ENCODE peak calls at places on chromosomes 2 and 18, in nine cellular contexts. One of them, this sample, is unnamed.

GRCh38 chr2:190596998-190597397 is 51.9 kb upstream of the NAB1 start:
- DNase-seq in thoracic aorta: no peak
- DNase-seq in SIG-M5: no peak
- DNase-seq in heart left ventricle: peak
- DNase-seq in EH: no peak
- DNase-seq in effector memory CD8-positive, alpha-beta T cell: no peak
- DNase-seq in mammary epithelial cell: peak
- DNase-seq in progenitor cell of endocrine pancreas: no peak
- DNase-seq in NCI-H1694: no peak
- DNase-seq in this sample: no peak

GRCh38 chr2:139963863-139964355 is 1183.7 kb upstream of the NXPH2 start:
- DNase-seq in thoracic aorta: no peak
- DNase-seq in SIG-M5: no peak
- DNase-seq in heart left ventricle: no peak
- DNase-seq in EH: no peak
- DNase-seq in effector memory CD8-positive, alpha-beta T cell: no peak
- DNase-seq in mammary epithelial cell: no peak
- DNase-seq in progenitor cell of endocrine pancreas: no peak
- DNase-seq in NCI-H1694: no peak
- DNase-seq in this sample: no peak

GRCh38 chr18:66136039-66136438 is 385.2 kb downstream of the CDH7 start:
- DNase-seq in thoracic aorta: no peak
- DNase-seq in SIG-M5: no peak
- DNase-seq in heart left ventricle: peak
- DNase-seq in EH: no peak
- DNase-seq in effector memory CD8-positive, alpha-beta T cell: no peak
- DNase-seq in mammary epithelial cell: no peak
- DNase-seq in progenitor cell of endocrine pancreas: no peak
- DNase-seq in NCI-H1694: no peak
- DNase-seq in this sample: no peak

GRCh38 chr2:37768491-37768925 is 97.1 kb upstream of the CDC42EP3 start:
- DNase-seq in thoracic aorta: peak
- DNase-seq in SIG-M5: no peak
- DNase-seq in heart left ventricle: no peak
- DNase-seq in EH: peak
- DNase-seq in effector memory CD8-positive, alpha-beta T cell: no peak
- DNase-seq in mammary epithelial cell: peak
- DNase-seq in progenitor cell of endocrine pancreas: no peak
- DNase-seq in NCI-H1694: no peak
- DNase-seq in this sample: no peak

GRCh38 chr2:239953418-239954061 is 71.6 kb downstream of the NDUFA10 start:
- DNase-seq in thoracic aorta: no peak
- DNase-seq in SIG-M5: no peak
- DNase-seq in heart left ventricle: peak
- DNase-seq in EH: peak
- DNase-seq in effector memory CD8-positive, alpha-beta T cell: no peak
- DNase-seq in mammary epithelial cell: no peak
- DNase-seq in progenitor cell of endocrine pancreas: no peak
- DNase-seq in NCI-H1694: no peak
- DNase-seq in this sample: peak

GRCh38 chr18:64668563-64668962 is 519.7 kb upstream of the LINC00305 start:
- DNase-seq in thoracic aorta: no peak
- DNase-seq in SIG-M5: no peak
- DNase-seq in heart left ventricle: no peak
- DNase-seq in EH: no peak
- DNase-seq in effector memory CD8-positive, alpha-beta T cell: no peak
- DNase-seq in mammary epithelial cell: no peak
- DNase-seq in progenitor cell of endocrine pancreas: no peak
- DNase-seq in NCI-H1694: no peak
- DNase-seq in this sample: no peak

GRCh38 chr2:230330206-230330605 is 3.2 kb downstream of the SP140L start:
- DNase-seq in thoracic aorta: no peak
- DNase-seq in SIG-M5: no peak
- DNase-seq in heart left ventricle: no peak
- DNase-seq in EH: no peak
- DNase-seq in effector memory CD8-positive, alpha-beta T cell: no peak
- DNase-seq in mammary epithelial cell: no peak
- DNase-seq in progenitor cell of endocrine pancreas: no peak
- DNase-seq in NCI-H1694: no peak
- DNase-seq in this sample: no peak

GRCh38 chr2:165305391-165306096 is 66.3 kb downstream of the SCN2A start:
- DNase-seq in thoracic aorta: no peak
- DNase-seq in SIG-M5: no peak
- DNase-seq in heart left ventricle: no peak
- DNase-seq in EH: no peak
- DNase-seq in effector memory CD8-positive, alpha-beta T cell: no peak
- DNase-seq in mammary epithelial cell: no peak
- DNase-seq in progenitor cell of endocrine pancreas: no peak
- DNase-seq in NCI-H1694: no peak
- DNase-seq in this sample: no peak

GRCh38 chr18:25370391-25370790 is 18.4 kb upstream of the ZNF521 start:
- DNase-seq in thoracic aorta: no peak
- DNase-seq in SIG-M5: no peak
- DNase-seq in heart left ventricle: no peak
- DNase-seq in EH: no peak
- DNase-seq in effector memory CD8-positive, alpha-beta T cell: no peak
- DNase-seq in mammary epithelial cell: no peak
- DNase-seq in progenitor cell of endocrine pancreas: no peak
- DNase-seq in NCI-H1694: no peak
- DNase-seq in this sample: no peak

GRCh38 chr18:55906533-55906932 is 318.5 kb upstream of the TCF4 start:
- DNase-seq in thoracic aorta: no peak
- DNase-seq in SIG-M5: no peak
- DNase-seq in heart left ventricle: no peak
- DNase-seq in EH: no peak
- DNase-seq in effector memory CD8-positive, alpha-beta T cell: no peak
- DNase-seq in mammary epithelial cell: no peak
- DNase-seq in progenitor cell of endocrine pancreas: no peak
- DNase-seq in NCI-H1694: no peak
- DNase-seq in this sample: no peak

GRCh38 chr2:198073253-198073652 is 268.9 kb downstream of the PLCL1 start:
- DNase-seq in thoracic aorta: no peak
- DNase-seq in SIG-M5: no peak
- DNase-seq in heart left ventricle: no peak
- DNase-seq in EH: no peak
- DNase-seq in effector memory CD8-positive, alpha-beta T cell: no peak
- DNase-seq in mammary epithelial cell: no peak
- DNase-seq in progenitor cell of endocrine pancreas: no peak
- DNase-seq in NCI-H1694: no peak
- DNase-seq in this sample: no peak

GRCh38 chr2:138193416-138194213 is 229.3 kb downstream of the HNMT start:
- DNase-seq in thoracic aorta: no peak
- DNase-seq in SIG-M5: no peak
- DNase-seq in heart left ventricle: no peak
- DNase-seq in EH: no peak
- DNase-seq in effector memory CD8-positive, alpha-beta T cell: no peak
- DNase-seq in mammary epithelial cell: no peak
- DNase-seq in progenitor cell of endocrine pancreas: no peak
- DNase-seq in NCI-H1694: no peak
- DNase-seq in this sample: no peak

GRCh38 chr2:12196495-12196894 is 450.1 kb downstream of the LPIN1 start:
- DNase-seq in thoracic aorta: no peak
- DNase-seq in SIG-M5: no peak
- DNase-seq in heart left ventricle: no peak
- DNase-seq in EH: peak
- DNase-seq in effector memory CD8-positive, alpha-beta T cell: no peak
- DNase-seq in mammary epithelial cell: no peak
- DNase-seq in progenitor cell of endocrine pancreas: no peak
- DNase-seq in NCI-H1694: no peak
- DNase-seq in this sample: no peak

GRCh38 chr2:101509498-101510274 is 34.8 kb upstream of the RFX8 start:
- DNase-seq in thoracic aorta: no peak
- DNase-seq in SIG-M5: peak
- DNase-seq in heart left ventricle: no peak
- DNase-seq in EH: no peak
- DNase-seq in effector memory CD8-positive, alpha-beta T cell: no peak
- DNase-seq in mammary epithelial cell: no peak
- DNase-seq in progenitor cell of endocrine pancreas: no peak
- DNase-seq in NCI-H1694: no peak
- DNase-seq in this sample: no peak